ENCODE peak calls at places on chromosomes 6 and 20, in ten cellular contexts. M is AG09319, W is tibial nerve, H is HCT116, R is cardiac muscle cell, G is body of pancreas, J is omental fat pad, U is spleen, A is A549, P is BE2C. L is an unnamed sample.
A peak's percentile ranks its signal among the peaks of the same experiment; 100 is the strongest.

GRCh38 chr6:2021713-2022125 is 223.7 kb downstream of the GMDS start:
- DNase-seq in W (peak; percentile 66), M (peak; percentile 87), A (no peak), R (peak; percentile 79), G (peak; percentile 38), U (no peak), H (no peak), P (peak; percentile 56), J (peak; percentile 25), L (no peak)

GRCh38 chr20:59783020-59784010 is 150.1 kb downstream of the SYCP2 start:
- DNase-seq in R (peak; percentile 46), J (peak; percentile 44), U (no peak), M (peak; percentile 0), A (peak; percentile 65), H (peak; percentile 32), W (no peak), P (peak; percentile 69), G (peak; percentile 53), L (peak; percentile 82)

GRCh38 chr6:25311251-25311910 is 32.2 kb downstream of the CARMIL1 start:
- DNase-seq in G (no peak), M (no peak), P (no peak), A (peak; percentile 10), W (no peak), J (no peak), R (peak; percentile 49), U (no peak), H (peak; percentile 60), L (no peak)

GRCh38 chr6:100664274-100665040 is 199.7 kb upstream of the SIM1 start:
- DNase-seq in U (no peak), A (no peak), H (no peak), G (no peak), M (peak; percentile 2), W (no peak), R (peak; percentile 61), P (peak; percentile 8), J (no peak), L (no peak)

GRCh38 chr20:56328861-56329260 is 29.9 kb upstream of the FAM210B start:
- DNase-seq in H (no peak), U (no peak), W (no peak), A (no peak), P (no peak), G (no peak), J (no peak), M (no peak), R (peak; percentile 13), L (no peak)

GRCh38 chr20:45311589-45312211 is 3.6 kb upstream of the MATN4 start:
- DNase-seq in J (peak; percentile 30), U (peak; percentile 89), W (no peak), H (peak; percentile 47), G (peak; percentile 82), A (peak; percentile 78), M (no peak), P (peak; percentile 78), R (peak; percentile 65), L (peak; percentile 81)

GRCh38 chr20:4876731-4877130 is 124.6 kb downstream of the SLC23A2 start:
- DNase-seq in H (no peak), U (no peak), J (no peak), W (no peak), R (no peak), M (no peak), A (no peak), P (no peak), G (no peak), L (no peak)

GRCh38 chr20:37179671-37180524 is 550 bp upstream of the MROH8 start:
- DNase-seq in R (peak; percentile 25), W (no peak), M (no peak), H (no peak), A (no peak), P (no peak), G (no peak), J (no peak), U (no peak), L (no peak)

GRCh38 chr6:26022166-26022510 is 59.5 kb downstream of the TRIM38 start:
- DNase-seq in P (peak; percentile 65), J (no peak), U (no peak), R (peak; percentile 88), H (peak; percentile 71), M (no peak), W (no peak), G (peak; percentile 52), A (no peak), L (no peak)

GRCh38 chr6:122405417-122405816 is 6.0 kb downstream of the HSF2 start:
- DNase-seq in U (no peak), G (no peak), H (no peak), J (no peak), R (peak; percentile 9), P (no peak), A (no peak), M (no peak), W (no peak), L (no peak)

GRCh38 chr20:51221791-51222408 is 199.0 kb upstream of the KCNG1 start:
- DNase-seq in H (peak; percentile 40), P (no peak), A (no peak), R (peak; percentile 82), W (no peak), J (no peak), U (no peak), M (peak; percentile 38), G (no peak), L (no peak)

GRCh38 chr6:166270706-166271375 is 37.4 kb downstream of the PRR18 start:
- DNase-seq in P (no peak), H (no peak), J (no peak), A (no peak), G (no peak), U (no peak), W (no peak), R (no peak), M (no peak), L (no peak)

GRCh38 chr6:125824946-125825786 is 34.4 kb downstream of the NCOA7 start:
- DNase-seq in J (no peak), M (peak; percentile 32), H (no peak), A (no peak), P (peak; percentile 50), R (no peak), U (no peak), W (no peak), G (no peak), L (no peak)

DNA sequence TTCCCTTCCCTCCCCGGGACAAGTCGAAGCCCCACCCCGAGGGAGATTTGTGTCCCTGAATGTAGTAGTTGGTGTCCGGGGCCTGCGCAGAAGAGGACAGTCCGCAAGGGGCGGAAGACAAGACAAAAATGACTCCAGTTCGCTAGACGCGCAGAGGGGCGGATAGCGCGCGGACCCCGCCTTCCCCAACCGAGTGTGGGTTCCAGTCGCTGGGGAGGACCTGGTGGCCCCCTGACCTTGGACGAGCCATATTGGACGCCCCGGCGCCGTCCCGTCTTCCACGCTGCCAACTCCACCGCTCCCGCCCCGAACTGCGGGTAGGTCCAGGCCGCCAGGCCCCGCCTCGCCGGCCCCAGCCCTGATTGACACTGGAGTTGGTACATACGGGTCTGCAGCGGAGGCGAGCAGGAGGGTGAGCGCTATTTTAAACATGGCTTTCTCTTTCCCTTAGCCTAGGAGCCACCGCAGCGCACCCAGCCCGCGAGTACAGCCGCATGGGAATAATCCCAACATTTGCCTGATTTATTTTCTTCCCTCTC is 802 bp downstream of the HMGN3 start:
- DNase-seq in J (peak; percentile 66), W (peak; percentile 72), M (peak; percentile 49), H (peak; percentile 77), A (peak; percentile 74), P (peak; percentile 89), U (peak; percentile 95), R (peak; percentile 94), G (peak; percentile 89), L (peak; percentile 85)
- TF ChIP-seq CTCF in J (no peak), W (peak; percentile 32), M (peak; percentile 37), H (no peak), A (no peak), P (peak; percentile 38), U (no peak), R (peak; percentile 24), G (peak; percentile 27), L (no peak)

DNA sequence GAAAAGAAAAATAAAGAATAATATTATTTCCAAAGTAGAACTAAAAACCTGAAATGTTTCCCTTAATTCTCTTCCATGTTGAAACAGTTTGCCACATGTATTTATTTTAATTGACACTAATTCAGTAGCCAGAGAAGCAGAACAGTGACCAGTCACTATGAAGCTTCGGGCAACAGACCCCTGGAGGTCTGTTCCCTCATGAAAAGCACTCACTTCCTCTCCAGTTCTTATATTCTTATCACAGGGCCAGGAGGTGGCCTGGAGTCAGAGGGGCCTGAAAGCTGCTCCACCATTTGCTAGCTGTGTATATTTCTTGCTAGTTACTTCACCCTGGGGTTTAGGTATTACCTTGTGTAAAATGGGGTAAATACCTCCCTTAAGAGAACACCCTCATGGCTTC is 49.1 kb downstream of the MAP7 start:
- DNase-seq in H (no peak), W (no peak), M (no peak), J (no peak), U (no peak), G (no peak), R (no peak), P (peak; percentile 75), A (no peak), L (no peak)
- TF ChIP-seq CTCF in H (no peak), W (no peak), M (no peak), J (no peak), U (no peak), G (no peak), R (no peak), P (no peak), A (no peak), L (no peak)

GRCh38 chr6:31057426-31058003 is 47.2 kb downstream of the MUC22 start:
- DNase-seq in R (peak; percentile 20), U (no peak), H (no peak), W (no peak), M (no peak), A (no peak), J (no peak), G (peak; percentile 15), P (no peak), L (no peak)

GRCh38 chr6:31060162-31060561 is 49.9 kb downstream of the MUC22 start:
- DNase-seq in J (no peak), P (no peak), H (no peak), U (no peak), R (no peak), G (no peak), M (no peak), W (no peak), A (no peak), L (no peak)

GRCh38 chr6:31053873-31054272 is 43.6 kb downstream of the MUC22 start:
- DNase-seq in R (no peak), M (no peak), G (no peak), U (no peak), A (no peak), J (no peak), P (peak; percentile 13), W (no peak), H (no peak), L (no peak)

GRCh38 chr6:31055401-31055800 is 45.1 kb downstream of the MUC22 start:
- DNase-seq in A (no peak), P (no peak), R (no peak), G (no peak), H (no peak), M (no peak), W (no peak), U (no peak), J (no peak), L (no peak)

GRCh38 chr6:31058128-31058894 is 48.0 kb downstream of the MUC22 start:
- DNase-seq in P (no peak), U (no peak), W (no peak), J (no peak), R (peak; percentile 86), H (peak; percentile 70), A (peak; percentile 74), M (peak; percentile 63), G (no peak), L (no peak)
- TF ChIP-seq CTCF in P (peak; percentile 73), U (no peak), W (peak; percentile 27), J (no peak), R (peak; percentile 63), H (no peak), A (peak; percentile 37), M (peak; percentile 51), G (peak; percentile 27), L (peak; percentile 31)

GRCh38 chr6:144383336-144383735 is 98.2 kb downstream of the UTRN start:
- DNase-seq in G (no peak), P (no peak), M (no peak), W (no peak), R (no peak), A (no peak), U (no peak), J (no peak), H (no peak), L (no peak)
- TF ChIP-seq CTCF in G (no peak), P (no peak), M (no peak), W (no peak), R (no peak), A (no peak), U (no peak), J (no peak), H (no peak), L (no peak)

L was measured in GM10248.